ENCODE peak calls at places on chromosomes 2 and 18, in seven cellular contexts. One of them, this sample, is unnamed.

GRCh38 chr2:229425573-229425972 is 154.5 kb upstream of the PID1 start:
- DNase-seq in HCT116: no peak
- DNase-seq in adrenal gland: no peak
- DNase-seq in A549: no peak
- DNase-seq in GM23248: peak
- DNase-seq in transverse colon: no peak
- DNase-seq in dorsolateral prefrontal cortex: no peak
- DNase-seq in this sample: no peak

GRCh38 chr2:42865884-42866861 is 73.8 kb upstream of the HAAO start:
- DNase-seq in HCT116: no peak
- DNase-seq in adrenal gland: peak
- DNase-seq in A549: no peak
- DNase-seq in GM23248: no peak
- DNase-seq in transverse colon: no peak
- DNase-seq in dorsolateral prefrontal cortex: no peak
- DNase-seq in this sample: no peak

GRCh38 chr18:28793911-28794310 is 617.0 kb upstream of the CDH2 start:
- DNase-seq in HCT116: no peak
- DNase-seq in adrenal gland: no peak
- DNase-seq in A549: no peak
- DNase-seq in GM23248: no peak
- DNase-seq in transverse colon: no peak
- DNase-seq in dorsolateral prefrontal cortex: no peak
- DNase-seq in this sample: no peak

GRCh38 chr2:27583390-27583915 is 611 bp downstream of the ZNF512 start:
- DNase-seq in HCT116: no peak
- DNase-seq in adrenal gland: no peak
- DNase-seq in A549: no peak
- DNase-seq in GM23248: peak
- DNase-seq in transverse colon: no peak
- DNase-seq in dorsolateral prefrontal cortex: no peak
- DNase-seq in this sample: no peak

GRCh38 chr2:2547451-2547850 is 216.4 kb upstream of the MYT1L start:
- DNase-seq in HCT116: no peak
- DNase-seq in adrenal gland: no peak
- DNase-seq in A549: no peak
- DNase-seq in GM23248: no peak
- DNase-seq in transverse colon: no peak
- DNase-seq in dorsolateral prefrontal cortex: peak
- DNase-seq in this sample: no peak

GRCh38 chr2:102761763-102762162 is at the start of gene TMEM182:
- DNase-seq in HCT116: no peak
- DNase-seq in adrenal gland: no peak
- DNase-seq in A549: no peak
- DNase-seq in GM23248: no peak
- DNase-seq in transverse colon: no peak
- DNase-seq in dorsolateral prefrontal cortex: no peak
- DNase-seq in this sample: no peak

GRCh38 chr2:177175917-177176668 is 36.5 kb upstream of the HNRNPA3 start:
- DNase-seq in HCT116: no peak
- DNase-seq in adrenal gland: no peak
- DNase-seq in A549: no peak
- DNase-seq in GM23248: no peak
- DNase-seq in transverse colon: no peak
- DNase-seq in dorsolateral prefrontal cortex: no peak
- DNase-seq in this sample: no peak

GRCh38 chr2:182144039-182144779 is 158.6 kb downstream of the PPP1R1C start:
- DNase-seq in HCT116: no peak
- DNase-seq in adrenal gland: no peak
- DNase-seq in A549: no peak
- DNase-seq in GM23248: no peak
- DNase-seq in transverse colon: no peak
- DNase-seq in dorsolateral prefrontal cortex: no peak
- DNase-seq in this sample: no peak

GRCh38 chr2:236653863-236654262 is 84.2 kb downstream of the ACKR3 start:
- DNase-seq in HCT116: no peak
- DNase-seq in adrenal gland: no peak
- DNase-seq in A549: no peak
- DNase-seq in GM23248: no peak
- DNase-seq in transverse colon: no peak
- DNase-seq in dorsolateral prefrontal cortex: no peak
- DNase-seq in this sample: no peak

GRCh38 chr2:224754129-224754528 is 38.0 kb upstream of the CCDC195 start:
- DNase-seq in HCT116: no peak
- DNase-seq in adrenal gland: no peak
- DNase-seq in A549: no peak
- DNase-seq in GM23248: peak
- DNase-seq in transverse colon: no peak
- DNase-seq in dorsolateral prefrontal cortex: no peak
- DNase-seq in this sample: no peak

GRCh38 chr2:158045362-158045761 is 56.3 kb upstream of the UPP2 start:
- DNase-seq in HCT116: peak
- DNase-seq in adrenal gland: no peak
- DNase-seq in A549: no peak
- DNase-seq in GM23248: no peak
- DNase-seq in transverse colon: peak
- DNase-seq in dorsolateral prefrontal cortex: no peak
- DNase-seq in this sample: no peak

GRCh38 chr2:66364495-66364992 is 70.4 kb upstream of the MEIS1 start:
- DNase-seq in HCT116: no peak
- DNase-seq in adrenal gland: no peak
- DNase-seq in A549: no peak
- DNase-seq in GM23248: peak
- DNase-seq in transverse colon: no peak
- DNase-seq in dorsolateral prefrontal cortex: no peak
- DNase-seq in this sample: peak

GRCh38 chr2:156333951-156334495 is 1.5 kb upstream of the NR4A2 start:
- DNase-seq in HCT116: no peak
- DNase-seq in adrenal gland: peak
- DNase-seq in A549: no peak
- DNase-seq in GM23248: peak
- DNase-seq in transverse colon: peak
- DNase-seq in dorsolateral prefrontal cortex: no peak
- DNase-seq in this sample: no peak

GRCh38 chr18:58785171-58785805 is 79.4 kb upstream of the ZNF532 start:
- DNase-seq in HCT116: peak
- DNase-seq in adrenal gland: peak
- DNase-seq in A549: peak
- DNase-seq in GM23248: peak
- DNase-seq in transverse colon: peak
- DNase-seq in dorsolateral prefrontal cortex: no peak
- DNase-seq in this sample: peak

GRCh38 chr2:226213717-226214116 is 585.9 kb downstream of the IRS1 start:
- DNase-seq in HCT116: no peak
- DNase-seq in adrenal gland: no peak
- DNase-seq in A549: no peak
- DNase-seq in GM23248: peak
- DNase-seq in transverse colon: no peak
- DNase-seq in dorsolateral prefrontal cortex: no peak
- DNase-seq in this sample: no peak

GRCh38 chr2:5742126-5742525 is 49.9 kb downstream of the SOX11 start:
- DNase-seq in HCT116: no peak
- DNase-seq in adrenal gland: no peak
- DNase-seq in A549: no peak
- DNase-seq in GM23248: no peak
- DNase-seq in transverse colon: no peak
- DNase-seq in dorsolateral prefrontal cortex: no peak
- DNase-seq in this sample: no peak

GRCh38 chr18:13381907-13382682 is 163.5 kb downstream of the LDLRAD4 start:
- DNase-seq in HCT116: no peak
- DNase-seq in adrenal gland: peak
- DNase-seq in A549: no peak
- DNase-seq in GM23248: peak
- DNase-seq in transverse colon: peak
- DNase-seq in dorsolateral prefrontal cortex: peak
- DNase-seq in this sample: no peak

GRCh38 chr2:6780765-6781274 is 84.9 kb downstream of the CMPK2 start:
- DNase-seq in HCT116: no peak
- DNase-seq in adrenal gland: peak
- DNase-seq in A549: no peak
- DNase-seq in GM23248: peak
- DNase-seq in transverse colon: peak
- DNase-seq in dorsolateral prefrontal cortex: no peak
- DNase-seq in this sample: no peak

GRCh38 chr18:61574665-61575064 is 241.4 kb downstream of the CDH20 start:
- DNase-seq in HCT116: no peak
- DNase-seq in adrenal gland: no peak
- DNase-seq in A549: no peak
- DNase-seq in GM23248: no peak
- DNase-seq in transverse colon: no peak
- DNase-seq in dorsolateral prefrontal cortex: no peak
- DNase-seq in this sample: no peak

GRCh38 chr2:19488009-19488691 is 129.7 kb upstream of the OSR1 start:
- DNase-seq in HCT116: peak
- DNase-seq in adrenal gland: no peak
- DNase-seq in A549: peak
- DNase-seq in GM23248: peak
- DNase-seq in transverse colon: no peak
- DNase-seq in dorsolateral prefrontal cortex: no peak
- DNase-seq in this sample: peak

GRCh38 chr2:199466704-199467461 is 9.1 kb upstream of the SATB2 start:
- DNase-seq in HCT116: no peak
- DNase-seq in adrenal gland: no peak
- DNase-seq in A549: no peak
- DNase-seq in GM23248: no peak
- DNase-seq in transverse colon: peak
- DNase-seq in dorsolateral prefrontal cortex: no peak
- DNase-seq in this sample: no peak

GRCh38 chr2:233173115-233173514 is 78.4 kb upstream of the ATG16L1 start:
- DNase-seq in HCT116: no peak
- DNase-seq in adrenal gland: no peak
- DNase-seq in A549: no peak
- DNase-seq in GM23248: no peak
- DNase-seq in transverse colon: no peak
- DNase-seq in dorsolateral prefrontal cortex: no peak
- DNase-seq in this sample: no peak

DNA sequence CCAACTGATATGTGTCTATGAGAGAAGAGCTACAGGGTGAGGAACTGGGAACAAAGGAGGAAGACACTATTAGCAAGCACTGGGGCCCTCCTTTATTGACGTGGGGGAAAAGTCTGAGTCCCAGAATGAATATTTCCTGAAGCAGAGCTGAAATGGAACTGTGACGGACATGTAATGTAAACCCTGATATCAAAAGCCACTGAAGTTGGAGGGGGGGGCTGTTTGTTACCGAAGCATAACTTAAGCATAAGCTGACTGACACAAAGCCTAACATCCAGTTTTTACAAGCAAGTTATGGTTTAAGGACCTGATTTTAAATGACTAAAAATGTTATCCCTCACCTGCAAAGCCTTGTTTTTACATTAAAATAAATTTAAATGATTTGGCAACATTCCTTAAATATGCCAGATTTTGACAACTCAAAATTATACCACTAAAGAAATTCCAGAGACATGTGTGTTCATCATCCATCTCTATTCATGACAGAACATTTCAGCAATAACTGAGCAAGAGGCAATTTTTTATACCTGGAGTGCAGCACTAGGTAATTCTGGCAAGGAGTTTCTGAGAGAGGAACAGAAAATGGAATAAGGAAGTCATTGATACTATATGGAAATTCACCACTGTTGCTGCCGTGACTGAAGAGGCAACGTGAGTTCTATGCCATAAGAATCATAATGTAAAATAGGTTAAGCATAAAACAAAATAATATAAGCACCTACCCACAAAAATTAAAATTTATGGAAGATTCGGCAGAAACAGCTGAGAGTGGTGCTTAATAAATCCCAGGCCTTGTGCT is 186.0 kb downstream of the AFF3 start:
- DNase-seq in HCT116: no peak
- DNase-seq in adrenal gland: no peak
- DNase-seq in A549: no peak
- DNase-seq in GM23248: no peak
- DNase-seq in transverse colon: no peak
- DNase-seq in dorsolateral prefrontal cortex: no peak
- DNase-seq in this sample: no peak
- H3K27ac ChIP-seq in HCT116: no peak
- H3K27ac ChIP-seq in adrenal gland: no peak
- H3K27ac ChIP-seq in A549: no peak
- H3K27ac ChIP-seq in GM23248: no peak
- H3K27ac ChIP-seq in transverse colon: no peak
- H3K27ac ChIP-seq in dorsolateral prefrontal cortex: no peak
- H3K27ac ChIP-seq in this sample: no peak

GRCh38 chr2:204110250-204111183 is 174.0 kb downstream of the ICOS start:
- DNase-seq in HCT116: no peak
- DNase-seq in adrenal gland: peak
- DNase-seq in A549: no peak
- DNase-seq in GM23248: peak
- DNase-seq in transverse colon: peak
- DNase-seq in dorsolateral prefrontal cortex: no peak
- DNase-seq in this sample: no peak
- H3K27ac ChIP-seq in HCT116: no peak
- H3K27ac ChIP-seq in adrenal gland: no peak
- H3K27ac ChIP-seq in A549: no peak
- H3K27ac ChIP-seq in GM23248: no peak
- H3K27ac ChIP-seq in transverse colon: peak
- H3K27ac ChIP-seq in dorsolateral prefrontal cortex: no peak
- H3K27ac ChIP-seq in this sample: no peak

DNA sequence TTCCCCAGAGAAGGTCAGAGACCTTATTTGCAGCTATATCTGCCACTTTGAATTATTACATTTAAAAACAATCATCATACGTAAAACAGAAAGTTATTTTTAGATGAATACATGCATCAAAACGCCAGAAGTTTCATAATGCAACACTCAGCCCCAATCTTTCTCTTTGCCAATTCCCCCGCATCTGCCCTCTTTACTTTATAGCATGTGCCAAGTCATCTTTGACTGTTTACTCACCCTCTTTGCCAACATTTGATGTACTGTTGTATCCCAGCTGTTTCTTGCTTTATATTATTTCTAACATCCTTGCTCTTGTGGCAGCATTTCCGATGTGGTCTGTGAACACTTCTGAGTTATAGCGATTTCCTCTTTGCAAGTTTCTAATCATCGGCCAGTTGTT is 86.2 kb downstream of the CRIM1 start:
- DNase-seq in HCT116: no peak
- DNase-seq in adrenal gland: no peak
- DNase-seq in A549: no peak
- DNase-seq in GM23248: peak
- DNase-seq in transverse colon: no peak
- DNase-seq in dorsolateral prefrontal cortex: no peak
- DNase-seq in this sample: no peak
- H3K27ac ChIP-seq in HCT116: no peak
- H3K27ac ChIP-seq in adrenal gland: no peak
- H3K27ac ChIP-seq in A549: peak
- H3K27ac ChIP-seq in GM23248: peak
- H3K27ac ChIP-seq in transverse colon: peak
- H3K27ac ChIP-seq in dorsolateral prefrontal cortex: no peak
- H3K27ac ChIP-seq in this sample: no peak

DNA sequence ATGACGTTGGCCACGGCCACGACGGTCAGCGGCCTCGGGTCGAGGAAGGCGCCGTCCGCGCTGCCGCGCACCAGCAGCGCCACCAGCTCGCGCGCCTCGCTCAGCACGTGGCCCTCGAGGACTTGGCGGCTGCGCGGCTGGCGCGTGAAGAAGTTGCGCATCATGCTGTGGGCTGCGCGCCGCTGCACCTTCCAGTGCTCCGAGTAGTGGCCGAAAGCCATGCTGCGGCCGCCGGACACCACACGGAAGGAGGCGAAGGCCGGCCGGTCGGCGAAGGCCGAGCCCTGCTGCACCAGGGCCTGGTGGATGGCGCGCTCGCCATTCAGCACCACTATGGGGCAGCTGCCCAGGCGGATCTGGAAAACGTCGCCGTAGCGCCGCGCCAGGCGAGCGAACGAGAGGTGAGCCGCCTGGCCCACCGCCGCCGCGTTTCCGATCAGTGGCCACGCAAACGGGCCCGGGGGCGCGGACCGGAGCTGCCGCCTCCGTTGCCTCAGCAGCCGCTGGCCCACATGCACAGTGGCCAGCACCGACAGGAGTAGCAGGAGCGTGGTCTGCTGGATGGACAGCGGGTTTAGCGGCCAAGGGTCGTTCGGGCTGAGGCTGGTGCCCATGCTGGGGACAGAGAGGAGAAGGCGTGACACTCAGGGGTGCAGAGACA is 1.0 kb downstream of the CYP1B1 start:
- DNase-seq in HCT116: no peak
- DNase-seq in adrenal gland: peak
- DNase-seq in A549: no peak
- DNase-seq in GM23248: peak
- DNase-seq in transverse colon: no peak
- DNase-seq in dorsolateral prefrontal cortex: no peak
- DNase-seq in this sample: no peak
- H3K27ac ChIP-seq in HCT116: no peak
- H3K27ac ChIP-seq in adrenal gland: no peak
- H3K27ac ChIP-seq in A549: peak
- H3K27ac ChIP-seq in GM23248: peak
- H3K27ac ChIP-seq in transverse colon: peak
- H3K27ac ChIP-seq in dorsolateral prefrontal cortex: no peak
- H3K27ac ChIP-seq in this sample: no peak